ENCODE peak calls at places on chromosomes 5 and 9, in seven cellular contexts. J is Panc1, W is colonic mucosa, R is HTR-8/SVneo, E is NCI-H510A treated with DMSO at 0.1 percent for 48 hours, H is choroid plexus epithelial cell, I is iris pigment epithelial cell. U is an unnamed sample.

GRCh38 chr5:178213748-178214151 is 9.4 kb downstream of the HNRNPAB start:
- DNase-seq in J (no peak), W (peak), R (no peak), E (no peak), H (no peak), I (no peak), U (no peak)

GRCh38 chr5:36152324-36153298 is 700 bp downstream of the SKP2 start:
- DNase-seq in J (no peak), W (peak), R (peak), E (peak), H (peak), I (peak), U (no peak)

GRCh38 chr5:53164478-53165165 is 55.1 kb upstream of the MOCS2 start:
- DNase-seq in J (no peak), W (no peak), R (no peak), E (no peak), H (no peak), I (no peak), U (no peak)

GRCh38 chr9:37200572-37201005 is 80.2 kb downstream of the ZCCHC7 start:
- DNase-seq in J (no peak), W (no peak), R (peak), E (no peak), H (peak), I (peak), U (peak)

GRCh38 chr9:89536618-89537017 is 38.7 kb upstream of the SEMA4D start:
- DNase-seq in J (no peak), W (no peak), R (no peak), E (no peak), H (no peak), I (no peak), U (no peak)

GRCh38 chr9:74770508-74771261 is 117.0 kb downstream of the TRPM6 start:
- DNase-seq in J (peak), W (no peak), R (no peak), E (no peak), H (peak), I (peak), U (no peak)

GRCh38 chr5:67221487-67222242 is 25.1 kb upstream of the CD180 start:
- DNase-seq in J (no peak), W (no peak), R (no peak), E (no peak), H (no peak), I (no peak), U (no peak)

GRCh38 chr9:112487008-112487798 is 576 bp downstream of the KIAA1958 start:
- DNase-seq in J (no peak), W (peak), R (peak), E (peak), H (peak), I (peak), U (no peak)

GRCh38 chr5:94361161-94361560 is 257.2 kb downstream of the KIAA0825 start:
- DNase-seq in J (no peak), W (no peak), R (no peak), E (no peak), H (peak), I (no peak), U (no peak)

GRCh38 chr9:15329539-15330109 is 22.6 kb upstream of the TTC39B start:
- DNase-seq in J (no peak), W (no peak), R (no peak), E (no peak), H (peak), I (no peak), U (no peak)

GRCh38 chr5:60611099-60611719 is 88.8 kb downstream of the DEPDC1B start:
- DNase-seq in J (no peak), W (no peak), R (no peak), E (no peak), H (no peak), I (no peak), U (no peak)

GRCh38 chr5:158879993-158880392 is 219.7 kb downstream of the EBF1 start:
- DNase-seq in J (no peak), W (no peak), R (no peak), E (no peak), H (no peak), I (no peak), U (no peak)

U was measured in non-pigmented ciliary epithelial cell.